ENCODE peak calls at places on chromosomes 5 and 9, in five cellular contexts. C is NCI-H345; Y is HS-5; S is activated CD8-positive, alpha-beta memory T cell treated with anti-CD3 and anti-CD28 coated beads for 24 hours; Z is RCC 7860. P is an unnamed sample.

GRCh38 chr9:128633601-128634000 is 23.0 kb downstream of the DYNC2I2 start:
- DNase-seq in Y (no peak), S (no peak), C (no peak), Z (no peak), P (no peak)

GRCh38 chr5:82164109-82164956 is 113.8 kb downstream of the RPS23 start:
- DNase-seq in C (no peak), Z (peak), S (no peak), Y (no peak), P (no peak)

GRCh38 chr5:159947708-159948358 is 31.6 kb downstream of the ADRA1B start:
- DNase-seq in Z (peak), Y (no peak), S (no peak), C (no peak), P (no peak)

GRCh38 chr5:40972434-40972833 is 63.1 kb downstream of the C7 start:
- DNase-seq in Z (no peak), C (no peak), S (no peak), Y (no peak), P (no peak)

GRCh38 chr5:50958852-50959457 is 292.5 kb downstream of the PARP8 start:
- DNase-seq in Z (no peak), S (no peak), Y (no peak), C (peak), P (no peak)

GRCh38 chr5:56656816-56657740 is 158.3 kb upstream of the MAP3K1 start:
- DNase-seq in Y (no peak), S (no peak), C (no peak), Z (peak), P (no peak)

GRCh38 chr9:306907-307306 is 92.2 kb downstream of the DOCK8 start:
- DNase-seq in Z (no peak), C (no peak), S (peak), Y (no peak), P (no peak)

GRCh38 chr9:126965077-126965476 is 50.5 kb downstream of the RALGPS1 start:
- DNase-seq in C (no peak), Z (no peak), S (peak), Y (no peak), P (no peak)

GRCh38 chr5:137836997-137837396 is 30.7 kb upstream of the MYOT start:
- DNase-seq in C (no peak), Y (no peak), S (no peak), Z (no peak), P (no peak)

GRCh38 chr9:77018058-77019009 is 1.1 kb upstream of the FOXB2 start:
- DNase-seq in C (peak), Z (no peak), S (no peak), Y (no peak), P (no peak)

GRCh38 chr9:129685933-129686259 is 20.4 kb downstream of the PRRX2 start:
- DNase-seq in S (no peak), Z (no peak), C (no peak), Y (no peak), P (no peak)

GRCh38 chr9:5278486-5278885 is 26.0 kb downstream of the RLN2 start:
- DNase-seq in C (no peak), Z (no peak), S (no peak), Y (no peak), P (no peak)

GRCh38 chr9:128358090-128358489 is 13.1 kb upstream of the URM1 start:
- DNase-seq in Y (no peak), S (no peak), C (no peak), Z (no peak), P (no peak)

GRCh38 chr9:95249986-95250385 is 67.5 kb downstream of the FANCC start:
- DNase-seq in S (no peak), C (peak), Z (no peak), Y (no peak), P (no peak)

GRCh38 chr5:78899922-78900362 is 85.2 kb downstream of the ARSB start:
- DNase-seq in Y (no peak), Z (peak), C (peak), S (no peak), P (no peak)

GRCh38 chr5:152246401-152246800 is 158.7 kb downstream of the NMUR2 start:
- DNase-seq in Z (no peak), S (no peak), Y (no peak), C (no peak), P (no peak)

GRCh38 chr5:97877578-97877977 is 694.5 kb upstream of the RIOK2 start:
- DNase-seq in Z (no peak), C (no peak), Y (no peak), S (no peak), P (no peak)

GRCh38 chr5:1511037-1511436 is 12.7 kb downstream of the LPCAT1 start:
- DNase-seq in C (no peak), Z (no peak), Y (no peak), S (peak), P (no peak)

P was measured in activated gamma-delta T cell.